ENCODE peak calls at places on chromosomes 3 and 15, in four cellular contexts. P is Caco-2, N is astrocyte, C is hepatocyte. Y is an unnamed sample.

GRCh38 chr3:52085883-52086282 is 29.5 kb upstream of the DUSP7 start:
- DNase-seq in P (no peak), C (no peak), N (no peak), Y (no peak)

GRCh38 chr3:119827209-119827608 is 45.3 kb downstream of the NR1I2 start:
- DNase-seq in P (no peak), N (no peak), C (no peak), Y (no peak)

GRCh38 chr3:72818092-72818721 is 30.0 kb downstream of the SHQ1 start:
- DNase-seq in N (no peak), C (peak; percentile 35), P (peak; percentile 16), Y (no peak)

GRCh38 chr15:52503788-52504496 is 24.7 kb downstream of the MYO5A start:
- DNase-seq in C (no peak), P (no peak), N (peak; percentile 81), Y (no peak)

GRCh38 chr3:122502139-122502538 is 12.6 kb downstream of the KPNA1 start:
- DNase-seq in C (no peak), N (no peak), P (no peak), Y (no peak)

GRCh38 chr3:193029800-193030199 is 112.1 kb upstream of the MB21D2 start:
- DNase-seq in C (no peak), P (no peak), N (peak; percentile 5), Y (no peak)

GRCh38 chr3:70882104-70882503 is 569.7 kb upstream of the MDFIC2 start:
- DNase-seq in C (peak; percentile 24), N (peak; percentile 20), P (no peak), Y (no peak)

GRCh38 chr3:29655016-29655415 is 374.1 kb downstream of the RBMS3 start:
- DNase-seq in N (peak; percentile 14), P (no peak), C (no peak), Y (no peak)

GRCh38 chr3:120567370-120568197 is 28.6 kb upstream of the NDUFB4 start:
- DNase-seq in C (peak; percentile 54), P (peak; percentile 29), N (peak; percentile 65), Y (no peak)

GRCh38 chr3:67686067-67686466 is 31.7 kb upstream of the SUCLG2 start:
- DNase-seq in C (no peak), N (no peak), P (no peak), Y (no peak)

GRCh38 chr3:177195242-177195940 is 1.9 kb downstream of the TBL1XR1 start:
- DNase-seq in P (no peak), C (peak; percentile 55), N (no peak), Y (peak; percentile 7)

GRCh38 chr3:137332296-137332695 is 374.5 kb downstream of the IL20RB start:
- DNase-seq in C (no peak), N (no peak), P (no peak), Y (no peak)

GRCh38 chr15:95987886-95988573 is 342.5 kb upstream of the NR2F2 start:
- DNase-seq in C (no peak), P (no peak), N (no peak), Y (no peak)

GRCh38 chr3:133535971-133536634 is 37.4 kb upstream of the CDV3 start:
- DNase-seq in N (peak; percentile 89), P (peak; percentile 32), C (peak; percentile 68), Y (no peak)

GRCh38 chr15:69298697-69299441 is at the start of gene PAQR5:
- DNase-seq in N (no peak), C (peak; percentile 64), P (peak; percentile 62), Y (peak; percentile 63)

GRCh38 chr3:48532974-48533337 is 23.6 kb downstream of the PFKFB4 start:
- DNase-seq in C (no peak), P (no peak), N (no peak), Y (no peak)
- TF ChIP-seq CTCF in C (no peak), P (no peak), N (no peak), Y (no peak)

GRCh38 chr3:182618085-182618732 is 175.1 kb upstream of the ATP11B start:
- DNase-seq in P (peak; percentile 45), C (peak; percentile 52), N (peak; percentile 39), Y (peak; percentile 15)
- TF ChIP-seq CTCF in P (peak; percentile 84), C (peak; percentile 89), N (peak; percentile 66), Y (peak; percentile 73)

DNA sequence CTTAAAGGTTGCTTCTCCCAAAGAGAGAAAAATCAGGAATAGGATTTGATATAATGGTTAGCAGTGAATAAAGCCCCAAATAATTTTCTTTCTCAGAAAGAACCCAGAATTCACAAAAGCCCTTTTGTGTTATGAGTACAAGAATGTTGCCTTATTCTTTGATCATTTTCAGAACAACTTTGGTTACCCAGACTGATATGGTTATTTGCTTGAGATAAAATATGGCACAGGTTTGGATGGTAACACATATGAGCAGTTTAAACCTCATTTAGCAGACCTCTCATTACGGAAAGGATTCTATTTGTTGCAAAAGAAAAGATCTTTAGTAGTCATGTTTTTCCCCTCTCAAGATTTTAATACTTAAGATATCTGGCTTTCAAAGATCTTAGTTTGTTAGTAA is 104.8 kb upstream of the MEX3B start:
- DNase-seq in C (no peak), N (no peak), P (no peak), Y (no peak)
- TF ChIP-seq CTCF in C (no peak), N (no peak), P (no peak), Y (no peak)

GRCh38 chr15:38453971-38454686 is at the start of gene FAM98B:
- DNase-seq in N (peak; percentile 83), C (peak; percentile 89), P (peak; percentile 95), Y (peak; percentile 92)
- TF ChIP-seq CTCF in N (no peak), C (no peak), P (peak; percentile 1), Y (no peak)

GRCh38 chr3:65783117-65783516 is 255.6 kb downstream of the MAGI1 start:
- DNase-seq in N (no peak), P (no peak), C (no peak), Y (no peak)
- TF ChIP-seq CTCF in N (no peak), P (no peak), C (no peak), Y (no peak)

GRCh38 chr15:49015896-49016295 is 30.4 kb downstream of the SECISBP2L start:
- DNase-seq in C (no peak), N (no peak), P (no peak), Y (no peak)
- TF ChIP-seq CTCF in C (no peak), N (no peak), P (no peak), Y (no peak)

GRCh38 chr3:86244897-86245296 is 746.1 kb downstream of the VGLL3 start:
- DNase-seq in N (no peak), P (no peak), C (no peak), Y (peak; percentile 1)

GRCh38 chr3:86239956-86240355 is 751.0 kb downstream of the VGLL3 start:
- DNase-seq in P (no peak), C (no peak), N (no peak), Y (no peak)

GRCh38 chr3:86249833-86250232 is 741.1 kb downstream of the VGLL3 start:
- DNase-seq in C (no peak), N (no peak), P (no peak), Y (no peak)

GRCh38 chr3:86245360-86245759 is 745.6 kb downstream of the VGLL3 start:
- DNase-seq in C (peak; percentile 31), P (no peak), N (no peak), Y (no peak)
- TF ChIP-seq CTCF in C (peak; percentile 76), P (peak; percentile 31), N (peak; percentile 30), Y (peak; percentile 43)

GRCh38 chr3:66038726-66039589 is at the start of gene MAGI1:
- DNase-seq in C (peak; percentile 97), N (peak; percentile 94), P (peak; percentile 95), Y (peak; percentile 88)

GRCh38 chr3:66038384-66038725 is 363 bp downstream of the MAGI1 start:
- DNase-seq in P (no peak), N (no peak), C (peak; percentile 87), Y (no peak)

GRCh38 chr3:66037986-66038369 is 740 bp downstream of the MAGI1 start:
- DNase-seq in C (peak; percentile 38), N (no peak), P (peak; percentile 32), Y (peak; percentile 53)

GRCh38 chr3:66041116-66041515 is 2.4 kb upstream of the MAGI1 start:
- DNase-seq in N (peak; percentile 85), C (no peak), P (no peak), Y (no peak)

GRCh38 chr3:66039590-66039887 is 821 bp upstream of the MAGI1 start:
- DNase-seq in N (peak; percentile 38), P (peak; percentile 68), C (peak; percentile 68), Y (peak; percentile 56)
- TF ChIP-seq CTCF in N (no peak), P (peak; percentile 23), C (no peak), Y (no peak)

Y was measured in nephron progenitor cell.